ENCODE peak calls at places on chromosomes 5 and 9, in eight cellular contexts. M is tibial nerve; Z is left ventricle myocardium inferior; F is WERI-Rb-1; D is transverse colon; U is kidney epithelial cell; L is lung; E is CD8-positive, alpha-beta memory T cell. I is an unnamed sample.

GRCh38 chr5:116137544-116138378 is 52.9 kb downstream of the COMMD10 start:
- DNase-seq in F (no peak), Z (no peak), D (no peak), L (no peak), U (peak; percentile 16), E (peak; percentile 33), M (no peak), I (peak; percentile 16)

GRCh38 chr9:121394292-121394691 is 24.2 kb upstream of the STOM start:
- DNase-seq in Z (no peak), F (no peak), D (no peak), M (no peak), L (no peak), U (no peak), E (no peak), I (no peak)

GRCh38 chr5:88269222-88269771 is 652 bp upstream of the TMEM161B start:
- DNase-seq in L (no peak), Z (no peak), D (peak; percentile 9), E (no peak), M (no peak), U (peak; percentile 5), F (peak; percentile 10), I (no peak)

GRCh38 chr5:19987594-19988345 is at the start of gene CDH18:
- DNase-seq in D (no peak), M (peak; percentile 15), U (peak; percentile 5), E (no peak), F (peak; percentile 84), L (no peak), Z (peak; percentile 22), I (no peak)

GRCh38 chr9:89497978-89498844 is at the start of gene SEMA4D:
- DNase-seq in M (peak; percentile 52), D (peak; percentile 85), E (no peak), L (peak; percentile 79), Z (peak; percentile 73), U (no peak), F (peak; percentile 88), I (no peak)

GRCh38 chr9:127557998-127558546 is 54.0 kb upstream of the STXBP1 start:
- DNase-seq in E (no peak), D (no peak), F (no peak), U (no peak), L (no peak), M (no peak), Z (no peak), I (no peak)

GRCh38 chr5:132385321-132386105 is 16.0 kb downstream of the SLC22A5 start:
- DNase-seq in Z (no peak), L (peak; percentile 69), U (no peak), D (peak; percentile 66), E (peak; percentile 72), F (peak; percentile 40), M (no peak), I (no peak)

GRCh38 chr5:10756539-10756938 is 4.5 kb downstream of the DAP start:
- DNase-seq in M (no peak), E (no peak), F (no peak), Z (no peak), L (no peak), D (no peak), U (no peak), I (no peak)

GRCh38 chr5:138138949-138139775 is at the start of gene NME5:
- DNase-seq in M (no peak), U (peak; percentile 45), L (peak; percentile 76), D (peak; percentile 63), Z (peak; percentile 67), F (peak; percentile 76), E (no peak), I (peak; percentile 22)

GRCh38 chr9:87039809-87040392 is 92.6 kb upstream of the GAS1 start:
- DNase-seq in L (no peak), U (peak; percentile 48), F (no peak), Z (no peak), D (no peak), E (no peak), M (no peak), I (peak; percentile 52)

GRCh38 chr9:91817493-91818225 is 132.4 kb downstream of the ROR2 start:
- DNase-seq in E (no peak), M (no peak), D (no peak), Z (no peak), U (no peak), F (peak; percentile 52), L (no peak), I (no peak)

GRCh38 chr9:108083160-108083559 is 593.6 kb upstream of the KLF4 start:
- DNase-seq in F (no peak), D (no peak), L (no peak), U (no peak), M (no peak), Z (no peak), E (no peak), I (no peak)

GRCh38 chr5:157345485-157345884 is 79.6 kb downstream of the CYFIP2 start:
- DNase-seq in U (no peak), E (no peak), F (no peak), M (no peak), L (no peak), Z (no peak), D (no peak), I (no peak)

GRCh38 chr5:91095786-91096380 is 287.2 kb downstream of the ARRDC3 start:
- DNase-seq in E (no peak), U (no peak), F (no peak), D (no peak), L (no peak), M (no peak), Z (no peak), I (no peak)

GRCh38 chr9:22308177-22308576 is 138.4 kb upstream of the DMRTA1 start:
- DNase-seq in L (no peak), E (no peak), Z (no peak), D (no peak), M (no peak), F (no peak), U (peak; percentile 12), I (peak; percentile 73)

GRCh38 chr5:170597876-170598275 is 94.1 kb downstream of the KCNIP1 start:
- DNase-seq in M (no peak), D (no peak), Z (no peak), U (no peak), F (no peak), L (no peak), E (no peak), I (no peak)

GRCh38 chr5:81537905-81538535 is 144.1 kb upstream of the ACOT12 start:
- DNase-seq in E (peak; percentile 51), M (no peak), L (no peak), U (no peak), Z (no peak), D (no peak), F (no peak), I (no peak)

GRCh38 chr5:1792842-1793266 is 6.8 kb downstream of the MRPL36 start:
- DNase-seq in F (no peak), L (no peak), E (peak; percentile 78), U (no peak), D (peak; percentile 62), M (no peak), Z (no peak), I (no peak)

DNA sequence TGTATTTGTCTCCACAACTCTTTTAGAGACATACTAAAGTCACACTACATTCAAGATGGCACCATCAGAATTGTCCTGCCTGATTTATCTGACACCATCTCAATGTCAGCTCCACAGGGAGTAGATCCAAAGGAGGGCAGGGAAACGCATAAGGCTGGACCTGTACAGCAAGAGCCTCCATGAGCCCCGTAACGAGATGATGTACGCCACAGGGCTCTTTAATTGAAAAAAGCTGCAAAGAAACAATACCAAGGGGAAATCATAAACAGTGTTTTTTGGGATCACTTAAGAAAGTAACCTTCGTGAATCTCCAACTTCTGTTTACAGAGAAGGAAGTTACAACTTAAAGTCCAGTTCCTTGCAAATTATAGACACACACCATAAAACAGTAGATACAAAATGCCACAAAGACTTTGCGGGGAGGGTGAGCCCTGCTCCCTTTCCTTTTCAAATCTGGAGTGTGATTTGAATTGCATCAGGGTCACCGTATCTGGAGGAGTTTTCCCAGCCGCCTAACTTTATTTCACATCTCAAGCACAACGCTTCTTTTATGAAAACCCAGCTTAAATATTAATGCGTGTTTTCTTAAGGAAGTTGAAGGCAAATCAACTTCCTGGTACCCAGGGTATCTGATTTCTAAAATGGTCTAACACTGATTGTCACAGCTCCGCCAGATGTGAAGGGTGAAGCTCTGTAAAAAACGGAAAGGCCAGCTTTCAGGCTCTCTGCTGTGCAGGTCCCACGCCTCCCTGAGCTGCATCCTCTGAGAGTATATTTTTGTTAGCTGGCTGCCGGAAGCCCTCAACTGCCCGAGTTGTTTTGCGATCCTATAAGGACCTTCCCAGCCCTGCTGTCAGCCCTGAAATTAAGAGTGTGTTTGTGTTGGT is 88.9 kb downstream of the EBF1 start:
- DNase-seq in U (no peak), D (no peak), L (no peak), M (no peak), F (no peak), E (no peak), Z (peak; percentile 37), I (no peak)
- H3K4me3 ChIP-seq in U (no peak overlapping the region), D (no peak overlapping the region), L (no peak overlapping the region), M (no peak overlapping the region), F (no peak overlapping the region), E (no peak overlapping the region), Z (peak overlapping the region; percentile 22), I (no peak overlapping the region)

GRCh38 chr9:113631093-113631765 is 167.7 kb downstream of the RGS3 start:
- DNase-seq in U (no peak), M (no peak), F (no peak), L (no peak), Z (no peak), D (no peak), E (no peak), I (no peak)
- H3K4me3 ChIP-seq in U (no peak overlapping the region), M (no peak overlapping the region), F (no peak overlapping the region), L (no peak overlapping the region), Z (no peak overlapping the region), D (no peak overlapping the region), E (no peak overlapping the region), I (no peak overlapping the region)

DNA sequence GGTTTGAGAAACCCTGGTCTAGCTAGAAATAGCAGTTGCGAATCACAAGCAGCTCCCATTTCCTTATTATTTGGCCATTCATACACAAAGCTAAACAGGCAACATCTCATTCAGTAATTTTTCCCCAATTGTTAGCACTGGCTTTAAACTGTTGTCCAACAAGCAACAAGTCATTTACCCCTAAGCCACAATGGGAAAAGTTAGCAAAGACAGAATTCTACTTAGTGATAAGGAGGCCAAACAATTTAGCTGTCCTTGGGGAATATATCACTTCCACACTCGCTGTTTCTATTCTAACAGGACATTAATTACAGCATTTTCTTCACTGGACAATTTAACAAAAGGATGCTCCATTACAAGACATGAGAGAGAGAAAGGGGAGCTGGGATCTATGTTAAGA is 2.8 kb downstream of the MYO10 start:
- DNase-seq in L (no peak), U (no peak), Z (no peak), F (no peak), E (no peak), D (no peak), M (no peak), I (no peak)
- H3K4me3 ChIP-seq in L (no peak overlapping the region), U (no peak overlapping the region), Z (peak overlapping the region; percentile 76), F (peak overlapping the region; percentile 88), E (no peak overlapping the region), D (peak overlapping the region; percentile 77), M (no peak overlapping the region), I (peak overlapping the region; percentile 87)

DNA sequence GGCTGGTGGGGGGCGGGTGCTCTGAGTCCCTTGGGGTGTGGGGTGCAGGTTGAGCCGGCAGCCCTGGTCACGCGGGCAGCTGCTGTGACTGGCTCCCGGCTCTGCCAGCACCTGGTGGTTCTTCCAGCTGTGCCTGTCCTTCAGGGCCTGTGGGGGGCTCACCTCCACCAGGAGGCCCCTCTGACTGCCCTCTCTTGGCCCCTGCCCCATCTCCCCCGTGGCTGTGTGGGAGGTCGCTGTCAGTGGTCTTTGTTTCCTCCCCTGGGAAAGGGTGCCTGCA is 3.3 kb downstream of the RXRA start:
- DNase-seq in D (no peak), Z (peak; percentile 17), U (no peak), L (no peak), F (no peak), M (no peak), E (no peak), I (no peak)
- H3K4me3 ChIP-seq in D (peak overlapping the region; percentile 86), Z (peak overlapping the region; percentile 91), U (no peak overlapping the region), L (no peak overlapping the region), F (no peak overlapping the region), M (peak overlapping the region; percentile 84), E (no peak overlapping the region), I (peak overlapping the region; percentile 85)

I was measured in epithelial cell of proximal tubule.